ENCODE peak calls at places on chromosomes 11 and 22, in four cellular contexts. Y, E, R and B are unnamed samples.

GRCh38 chr11:19474954-19475811 is 234.4 kb upstream of the E2F8 start:
- DNase-seq in Y (no peak), E (no peak), R (peak), B (no peak)

GRCh38 chr11:67027943-67028542 is 5.1 kb downstream of the SYT12 start:
- DNase-seq in Y (no peak), E (no peak), R (peak), B (no peak)

GRCh38 chr22:40415531-40416266 is 45.3 kb downstream of the SGSM3 start:
- DNase-seq in Y (no peak), E (peak), R (no peak), B (peak)

GRCh38 chr11:133663586-133663985 is 131.3 kb upstream of the OPCML start:
- DNase-seq in Y (no peak), E (no peak), R (no peak), B (no peak)

GRCh38 chr22:30228509-30229359 is 17.8 kb downstream of the LIF start:
- DNase-seq in Y (no peak), E (no peak), R (no peak), B (no peak)

GRCh38 chr22:26476705-26477340 is 6.8 kb downstream of the HPS4 start:
- DNase-seq in Y (no peak), E (peak), R (no peak), B (no peak)

GRCh38 chr22:23652711-23653110 is 20.6 kb upstream of the DRICH1 start:
- DNase-seq in Y (no peak), E (no peak), R (no peak), B (no peak)

GRCh38 chr11:108819957-108820356 is 155.1 kb downstream of the DDX10 start:
- DNase-seq in Y (no peak), E (no peak), R (no peak), B (no peak)

GRCh38 chr11:128299132-128299726 is 288.1 kb downstream of the ETS1 start:
- DNase-seq in Y (no peak), E (peak), R (peak), B (no peak)
- TF ChIP-seq FOS in Y (no peak), E (no peak), R (no peak), B (no peak)

DNA sequence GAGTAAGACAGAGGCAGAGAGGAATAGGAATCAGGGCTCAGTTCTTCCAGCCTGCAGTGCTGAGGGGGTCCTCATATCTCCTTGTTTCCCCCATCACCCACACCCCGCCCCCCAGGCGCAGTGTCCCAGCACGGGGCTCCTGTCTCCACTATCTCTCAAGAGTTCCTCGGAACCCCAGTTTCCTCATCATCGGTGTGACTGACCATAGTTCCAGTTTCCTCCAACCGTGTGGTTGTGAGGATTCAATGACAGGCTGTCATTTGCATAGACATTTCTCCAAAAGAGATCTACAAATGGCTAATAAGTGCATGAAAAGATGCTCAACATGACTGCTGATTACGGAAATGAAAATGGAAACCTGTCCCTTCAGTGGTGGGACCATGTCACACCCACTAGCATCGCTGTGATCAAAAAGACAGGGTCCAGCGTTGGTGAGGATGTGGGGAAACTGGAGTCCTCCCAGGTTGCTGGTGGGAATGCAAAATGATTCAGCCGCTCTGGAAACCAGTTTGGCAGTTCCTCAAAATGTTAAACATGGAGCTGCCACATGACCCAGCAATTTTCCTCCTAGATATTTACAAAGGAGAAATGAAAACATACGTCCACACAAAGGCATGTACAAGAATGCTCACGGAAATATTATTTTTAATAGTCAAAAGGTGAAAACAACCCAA is 31.8 kb upstream of the PDGFB start:
- DNase-seq in Y (no peak), E (no peak), R (no peak), B (no peak)
- H3K4me2 ChIP-seq in Y (no peak), E (no peak), R (no peak), B (no peak)

GRCh38 chr11:17734986-17735822 is 623 bp downstream of the KCNC1 start:
- DNase-seq in Y (peak), E (peak), R (no peak), B (peak)
- TF ChIP-seq FOS in Y (no peak), E (no peak), R (no peak), B (no peak)

DNA sequence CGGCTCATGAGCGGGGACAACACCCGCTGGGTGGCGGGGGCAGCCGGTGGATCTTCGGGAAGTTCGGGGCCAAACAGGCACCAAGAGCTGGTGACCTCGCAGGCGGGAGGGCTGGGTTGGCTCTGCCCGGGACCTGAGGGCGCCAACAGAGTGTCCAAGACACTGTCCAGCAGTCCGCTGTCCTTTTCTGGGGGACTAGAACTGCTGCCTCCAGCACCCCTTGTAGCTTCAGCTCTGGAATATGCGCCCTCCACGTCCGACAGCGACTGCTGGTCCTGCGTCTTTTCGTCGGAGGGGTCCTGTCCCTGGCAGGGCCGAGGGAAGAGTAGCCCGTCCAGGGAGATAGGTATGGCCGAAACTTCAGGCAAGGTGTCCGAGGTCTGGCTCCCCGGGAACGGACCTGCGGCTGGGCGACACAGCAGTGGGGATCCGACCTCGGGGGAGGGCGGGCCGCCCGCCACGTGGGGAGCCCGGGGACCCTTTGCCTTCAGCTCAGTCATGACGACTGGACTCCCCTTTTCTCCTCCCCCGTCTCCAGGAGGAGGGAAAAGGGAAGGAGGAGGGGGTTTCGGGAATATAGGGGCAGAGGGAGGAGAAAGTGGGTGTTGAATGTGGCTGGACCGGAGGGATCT is 926 bp downstream of the PGR start:
- DNase-seq in Y (peak), E (no peak), R (no peak), B (no peak)
- H3K4me2 ChIP-seq in Y (peak), E (no peak), R (no peak), B (no peak)

DNA sequence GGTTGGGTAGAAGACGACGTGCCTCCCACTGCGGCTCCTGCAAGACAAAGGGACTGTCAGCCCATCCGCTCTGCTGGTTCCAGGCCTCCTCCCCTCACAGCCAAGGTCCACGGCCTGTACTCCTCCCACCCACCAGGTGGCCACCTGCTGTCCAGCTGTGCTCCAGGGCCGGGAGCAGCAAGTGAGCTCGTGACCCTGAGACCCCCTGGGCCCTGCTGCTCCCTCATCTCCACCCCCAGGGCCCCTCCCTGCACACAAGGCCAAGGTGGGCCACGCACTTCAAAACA is 27.4 kb downstream of the TSPAN4 start:
- DNase-seq in Y (peak), E (no peak), R (no peak), B (no peak)
- TF ChIP-seq FOS in Y (no peak), E (no peak), R (no peak), B (no peak)

GRCh38 chr11:69301491-69302401 is 7.8 kb downstream of the MYEOV start:
- DNase-seq in Y (peak), E (peak), R (no peak), B (peak)
- H3K4me2 ChIP-seq in Y (peak), E (peak), R (no peak), B (no peak)

GRCh38 chr11:2315395-2316168 is 13.8 kb downstream of the TSPAN32 start:
- DNase-seq in Y (no peak), E (no peak), R (no peak), B (no peak)

GRCh38 chr11:2318123-2318522 is 16.3 kb downstream of the TSPAN32 start:
- DNase-seq in Y (no peak), E (no peak), R (no peak), B (no peak)

GRCh38 chr11:2316169-2316962 is 14.6 kb downstream of the TSPAN32 start:
- DNase-seq in Y (no peak), E (no peak), R (no peak), B (no peak)

GRCh38 chr11:2317354-2318050 is 15.7 kb downstream of the TSPAN32 start:
- DNase-seq in Y (no peak), E (no peak), R (no peak), B (no peak)

DNA sequence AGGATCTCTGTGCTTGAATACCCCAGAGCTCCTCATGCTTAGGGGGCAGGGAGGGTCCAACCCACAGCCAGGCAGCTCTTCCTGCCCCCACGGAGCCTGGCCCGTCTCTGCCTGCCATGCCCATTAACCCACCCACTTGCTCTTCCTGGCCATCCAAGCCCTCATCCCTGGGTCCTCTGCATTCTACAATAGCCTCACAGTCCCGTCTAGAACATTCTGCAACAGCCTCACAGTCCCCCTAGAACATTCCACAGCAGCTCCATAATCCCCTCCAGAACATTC is 15.1 kb downstream of the TSPAN32 start:
- DNase-seq in Y (no peak), E (no peak), R (no peak), B (no peak)
- TF ChIP-seq FOS in Y (no peak), E (no peak), R (no peak), B (no peak)

GRCh38 chr11:34976496-34976895 is 60.1 kb downstream of the PDHX start:
- DNase-seq in Y (no peak), E (no peak), R (no peak), B (peak)
- H3K4me2 ChIP-seq in Y (no peak), E (peak), R (no peak), B (peak)